ENCODE peak calls at places on chromosomes 1 and 21, in nine cellular contexts. D is effector memory CD8-positive, alpha-beta T cell; Y is HT1080; R is HFFc6; N is GF-D8; C is NCI-H1930; P is T1000; H is stimulated activated naive CD8-positive, alpha-beta T cell treated with anti-CD3 and anti-CD28 coated beads, Interleukin-15, Interleukin-2, amounts not matched to agents 100 U/mL and 50 U/mL, for 24 hours; W is GM04504. O is an unnamed sample.

GRCh38 chr1:59290173-59290954 is 6.5 kb upstream of the FGGY start:
- DNase-seq in C (no peak), P (no peak), R (peak; percentile 27), Y (peak; percentile 72), N (no peak), D (no peak), W (no peak), H (peak; percentile 20), O (no peak)

GRCh38 chr1:119790481-119791198 is 20.6 kb downstream of the REG4 start:
- DNase-seq in Y (no peak), W (no peak), R (no peak), N (no peak), D (no peak), H (no peak), C (no peak), P (no peak), O (no peak)

GRCh38 chr1:181140891-181141290 is 52.4 kb downstream of the IER5 start:
- DNase-seq in W (no peak), R (no peak), D (no peak), Y (no peak), P (no peak), N (no peak), C (no peak), H (peak; percentile 38), O (no peak)

GRCh38 chr1:45716700-45717099 is 28.7 kb downstream of the TMEM69 start:
- DNase-seq in C (no peak), R (no peak), N (no peak), P (no peak), D (no peak), Y (no peak), W (no peak), H (no peak), O (no peak)

GRCh38 chr21:35575280-35575915 is 484.9 kb downstream of the SETD4 start:
- DNase-seq in H (no peak), P (peak; percentile 28), N (no peak), W (peak; percentile 51), R (peak; percentile 78), D (no peak), C (no peak), Y (peak; percentile 72), O (no peak)

GRCh38 chr1:22184892-22185612 is 42.2 kb upstream of the WNT4 start:
- DNase-seq in C (peak; percentile 33), P (no peak), N (no peak), D (no peak), W (peak; percentile 2), R (no peak), H (no peak), Y (peak; percentile 33), O (no peak)

GRCh38 chr1:152050886-152051764 is 14.3 kb upstream of the S100A11 start:
- DNase-seq in P (no peak), C (no peak), Y (peak; percentile 18), D (no peak), R (peak; percentile 28), N (no peak), H (no peak), W (no peak), O (no peak)

GRCh38 chr21:33339135-33339534 is 14.4 kb downstream of the IFNAR1 start:
- DNase-seq in C (no peak), P (no peak), Y (no peak), H (no peak), W (no peak), D (no peak), N (no peak), R (no peak), O (no peak)

GRCh38 chr1:65066379-65066765 is 81.6 kb upstream of the AK4 start:
- DNase-seq in N (no peak), C (no peak), Y (no peak), W (no peak), P (no peak), D (no peak), R (no peak), H (no peak), O (no peak)

O was measured in cerebellar nuclear complex.